ENCODE peak calls at places on chromosomes 5 and 9, in six cellular contexts. One of them, this sample, is unnamed.
A peak's percentile ranks its signal among the peaks of the same experiment; 100 is the strongest.

GRCh38 chr9:104743377-104743985 is 4.0 kb upstream of the NIPSNAP3A start:
- DNase-seq in GM13976: peak; percentile 62
- DNase-seq in cardiac fibroblast: peak; percentile 84
- DNase-seq in fibroblast of lung: peak; percentile 78
- DNase-seq in breast epithelium: no peak
- DNase-seq in endothelial cell of umbilical vein: peak; percentile 77
- DNase-seq in this sample: peak; percentile 66

GRCh38 chr5:172798422-172799215 is 27.6 kb upstream of the DUSP1 start:
- DNase-seq in fibroblast of lung: peak; percentile 96
- DNase-seq in breast epithelium: no peak
- DNase-seq in endothelial cell of umbilical vein: peak; percentile 71
- DNase-seq in cardiac fibroblast: peak; percentile 97
- DNase-seq in GM13976: no peak
- DNase-seq in this sample: no peak

GRCh38 chr5:141958773-141959172 is 771 bp upstream of the PCDH12 start:
- DNase-seq in endothelial cell of umbilical vein: peak; percentile 58
- DNase-seq in cardiac fibroblast: peak; percentile 70
- DNase-seq in fibroblast of lung: no peak
- DNase-seq in breast epithelium: no peak
- DNase-seq in GM13976: no peak
- DNase-seq in this sample: no peak

GRCh38 chr5:75623846-75624245 is 12.6 kb downstream of the ANKDD1B start:
- DNase-seq in endothelial cell of umbilical vein: peak; percentile 35
- DNase-seq in fibroblast of lung: no peak
- DNase-seq in breast epithelium: no peak
- DNase-seq in GM13976: no peak
- DNase-seq in cardiac fibroblast: peak; percentile 57
- DNase-seq in this sample: no peak

GRCh38 chr5:15263942-15264341 is 236.0 kb upstream of the FBXL7 start:
- DNase-seq in cardiac fibroblast: no peak
- DNase-seq in endothelial cell of umbilical vein: no peak
- DNase-seq in breast epithelium: no peak
- DNase-seq in GM13976: no peak
- DNase-seq in fibroblast of lung: no peak
- DNase-seq in this sample: no peak

GRCh38 chr9:28909526-28909925 is 1336.2 kb upstream of the C9orf72 start:
- DNase-seq in endothelial cell of umbilical vein: no peak
- DNase-seq in fibroblast of lung: no peak
- DNase-seq in cardiac fibroblast: no peak
- DNase-seq in GM13976: no peak
- DNase-seq in breast epithelium: no peak
- DNase-seq in this sample: no peak

GRCh38 chr9:89874351-89875321 is 269.8 kb downstream of the GADD45G start:
- DNase-seq in endothelial cell of umbilical vein: no peak
- DNase-seq in fibroblast of lung: peak; percentile 49
- DNase-seq in breast epithelium: no peak
- DNase-seq in cardiac fibroblast: no peak
- DNase-seq in GM13976: no peak
- DNase-seq in this sample: no peak

GRCh38 chr9:131738838-131739191 is 1.1 kb downstream of the RAPGEF1 start:
- DNase-seq in endothelial cell of umbilical vein: no peak
- DNase-seq in GM13976: no peak
- DNase-seq in cardiac fibroblast: no peak
- DNase-seq in fibroblast of lung: no peak
- DNase-seq in breast epithelium: no peak
- DNase-seq in this sample: peak; percentile 73

GRCh38 chr9:126554292-126554691 is 59.4 kb upstream of the LMX1B start:
- DNase-seq in GM13976: no peak
- DNase-seq in fibroblast of lung: no peak
- DNase-seq in endothelial cell of umbilical vein: no peak
- DNase-seq in cardiac fibroblast: no peak
- DNase-seq in breast epithelium: no peak
- DNase-seq in this sample: no peak

GRCh38 chr5:39400711-39401385 is 23.9 kb downstream of the DAB2 start:
- DNase-seq in GM13976: no peak
- DNase-seq in endothelial cell of umbilical vein: no peak
- DNase-seq in fibroblast of lung: peak; percentile 31
- DNase-seq in cardiac fibroblast: peak; percentile 49
- DNase-seq in breast epithelium: no peak
- DNase-seq in this sample: peak; percentile 69

GRCh38 chr9:130137081-130137869 is 34.9 kb upstream of the NCS1 start:
- DNase-seq in endothelial cell of umbilical vein: no peak
- DNase-seq in cardiac fibroblast: peak; percentile 44
- DNase-seq in fibroblast of lung: peak; percentile 17
- DNase-seq in GM13976: no peak
- DNase-seq in breast epithelium: no peak
- DNase-seq in this sample: no peak

GRCh38 chr9:115132648-115133047 is 14.7 kb upstream of the TNC start:
- DNase-seq in GM13976: no peak
- DNase-seq in endothelial cell of umbilical vein: no peak
- DNase-seq in cardiac fibroblast: peak; percentile 75
- DNase-seq in breast epithelium: no peak
- DNase-seq in fibroblast of lung: peak; percentile 69
- DNase-seq in this sample: no peak

GRCh38 chr5:181044662-181045305 is 4.7 kb downstream of the BTNL9 start:
- DNase-seq in GM13976: no peak
- DNase-seq in cardiac fibroblast: peak; percentile 49
- DNase-seq in breast epithelium: no peak
- DNase-seq in endothelial cell of umbilical vein: no peak
- DNase-seq in fibroblast of lung: no peak
- DNase-seq in this sample: no peak

GRCh38 chr9:38017149-38017884 is 51.7 kb downstream of the SHB start:
- DNase-seq in endothelial cell of umbilical vein: no peak
- DNase-seq in fibroblast of lung: no peak
- DNase-seq in breast epithelium: peak; percentile 84
- DNase-seq in GM13976: no peak
- DNase-seq in cardiac fibroblast: peak; percentile 72
- DNase-seq in this sample: no peak

GRCh38 chr5:1810581-1811101 is 9.4 kb downstream of the NDUFS6 start:
- DNase-seq in GM13976: no peak
- DNase-seq in endothelial cell of umbilical vein: no peak
- DNase-seq in breast epithelium: no peak
- DNase-seq in fibroblast of lung: no peak
- DNase-seq in cardiac fibroblast: no peak
- DNase-seq in this sample: no peak

GRCh38 chr5:24059006-24059405 is 551.6 kb downstream of the PRDM9 start:
- DNase-seq in endothelial cell of umbilical vein: no peak
- DNase-seq in cardiac fibroblast: no peak
- DNase-seq in GM13976: no peak
- DNase-seq in fibroblast of lung: no peak
- DNase-seq in breast epithelium: no peak
- DNase-seq in this sample: no peak

GRCh38 chr5:66661149-66661548 is 65.0 kb downstream of the MAST4 start:
- DNase-seq in endothelial cell of umbilical vein: no peak
- DNase-seq in breast epithelium: no peak
- DNase-seq in fibroblast of lung: peak; percentile 85
- DNase-seq in GM13976: no peak
- DNase-seq in cardiac fibroblast: peak; percentile 57
- DNase-seq in this sample: no peak

GRCh38 chr9:99430301-99430700 is 208.2 kb downstream of the SEC61B start:
- DNase-seq in GM13976: no peak
- DNase-seq in cardiac fibroblast: peak; percentile 72
- DNase-seq in fibroblast of lung: peak; percentile 86
- DNase-seq in endothelial cell of umbilical vein: no peak
- DNase-seq in breast epithelium: no peak
- DNase-seq in this sample: no peak

GRCh38 chr5:138650999-138651766 is 76.0 kb upstream of the HSPA9 start:
- DNase-seq in GM13976: no peak
- DNase-seq in fibroblast of lung: no peak
- DNase-seq in cardiac fibroblast: no peak
- DNase-seq in endothelial cell of umbilical vein: no peak
- DNase-seq in breast epithelium: no peak
- DNase-seq in this sample: no peak

GRCh38 chr9:113269355-113269754 is 6.0 kb downstream of the CDC26 start:
- DNase-seq in endothelial cell of umbilical vein: no peak
- DNase-seq in cardiac fibroblast: no peak
- DNase-seq in fibroblast of lung: no peak
- DNase-seq in breast epithelium: no peak
- DNase-seq in GM13976: no peak
- DNase-seq in this sample: no peak

GRCh38 chr5:77867194-77867691 is 91.1 kb upstream of the TBCA start:
- DNase-seq in GM13976: no peak
- DNase-seq in endothelial cell of umbilical vein: peak; percentile 40
- DNase-seq in cardiac fibroblast: peak; percentile 63
- DNase-seq in fibroblast of lung: peak; percentile 54
- DNase-seq in breast epithelium: no peak
- DNase-seq in this sample: no peak
- TF ChIP-seq CTCF in GM13976: no peak
- TF ChIP-seq CTCF in endothelial cell of umbilical vein: peak; percentile 4
- TF ChIP-seq CTCF in cardiac fibroblast: peak; percentile 50
- TF ChIP-seq CTCF in fibroblast of lung: peak; percentile 53
- TF ChIP-seq CTCF in breast epithelium: no peak
- TF ChIP-seq CTCF in this sample: no peak

DNA sequence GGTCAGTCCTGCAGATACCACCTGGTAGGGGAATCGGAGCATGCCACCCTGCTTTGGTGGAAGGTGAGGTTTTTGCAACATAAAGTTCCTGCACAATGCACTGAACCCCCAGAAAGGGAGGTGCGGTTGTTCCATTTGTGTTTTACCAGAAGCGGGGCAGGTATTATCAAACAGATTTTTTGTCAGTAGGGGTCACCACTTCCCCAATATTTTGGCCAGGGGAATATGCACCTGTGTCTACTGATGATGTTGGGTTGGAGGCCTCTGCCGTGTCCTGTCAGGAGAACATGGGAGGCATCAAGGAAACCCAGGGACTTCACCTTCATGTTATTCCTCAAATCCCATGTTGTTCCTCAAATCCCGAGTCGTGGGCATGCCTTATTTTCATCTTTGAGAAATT is 438.7 kb downstream of the NTRK2 start:
- DNase-seq in breast epithelium: no peak
- DNase-seq in GM13976: no peak
- DNase-seq in fibroblast of lung: no peak
- DNase-seq in endothelial cell of umbilical vein: no peak
- DNase-seq in cardiac fibroblast: no peak
- DNase-seq in this sample: no peak
- TF ChIP-seq CTCF in breast epithelium: no peak
- TF ChIP-seq CTCF in GM13976: no peak
- TF ChIP-seq CTCF in fibroblast of lung: no peak
- TF ChIP-seq CTCF in endothelial cell of umbilical vein: no peak
- TF ChIP-seq CTCF in cardiac fibroblast: no peak
- TF ChIP-seq CTCF in this sample: no peak

DNA sequence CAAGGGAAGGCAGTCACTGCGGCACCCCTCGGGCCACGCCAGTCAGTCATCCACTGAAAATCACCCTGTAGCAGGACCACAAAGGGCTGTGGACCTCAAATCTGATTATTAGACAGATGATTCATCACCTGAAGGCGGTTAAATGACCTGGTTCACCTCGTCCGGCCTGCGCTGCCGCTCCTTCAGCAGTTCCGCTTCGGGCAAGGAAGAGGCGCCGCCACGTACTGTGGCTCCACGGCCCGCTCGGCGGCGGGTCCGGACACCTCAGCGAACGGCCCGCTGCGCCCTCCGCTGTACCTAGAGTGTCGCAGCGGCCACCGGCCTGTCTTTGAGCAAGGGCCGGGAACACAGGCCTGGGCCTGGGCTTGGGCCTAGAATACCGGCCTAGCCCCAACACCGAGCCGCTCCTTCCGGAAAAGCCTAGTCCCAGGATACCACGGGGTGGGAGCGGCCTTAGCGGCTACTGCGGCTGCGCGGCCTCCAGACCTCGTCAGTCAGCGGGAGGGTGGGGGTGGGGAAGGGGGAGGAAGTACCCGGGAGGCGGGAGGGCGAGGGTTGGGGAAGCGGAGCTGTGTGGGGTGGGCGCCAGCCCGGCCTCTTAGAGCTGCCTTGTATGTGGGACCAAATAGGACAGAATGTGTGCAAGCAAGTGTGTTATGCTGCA is at the start of gene KLHL9:
- DNase-seq in fibroblast of lung: peak; percentile 95
- DNase-seq in endothelial cell of umbilical vein: peak; percentile 91
- DNase-seq in breast epithelium: peak; percentile 82
- DNase-seq in GM13976: peak; percentile 93
- DNase-seq in cardiac fibroblast: peak; percentile 94
- DNase-seq in this sample: peak; percentile 88
- TF ChIP-seq CTCF in fibroblast of lung: no peak
- TF ChIP-seq CTCF in endothelial cell of umbilical vein: no peak
- TF ChIP-seq CTCF in breast epithelium: no peak
- TF ChIP-seq CTCF in GM13976: no peak
- TF ChIP-seq CTCF in cardiac fibroblast: no peak
- TF ChIP-seq CTCF in this sample: no peak

GRCh38 chr9:135500525-135501260 is at the start of gene MRPS2:
- DNase-seq in GM13976: peak; percentile 96
- DNase-seq in endothelial cell of umbilical vein: peak; percentile 84
- DNase-seq in cardiac fibroblast: peak; percentile 84
- DNase-seq in breast epithelium: peak; percentile 69
- DNase-seq in fibroblast of lung: peak; percentile 87
- DNase-seq in this sample: peak; percentile 89
- TF ChIP-seq CTCF in GM13976: peak; percentile 97
- TF ChIP-seq CTCF in endothelial cell of umbilical vein: peak; percentile 87
- TF ChIP-seq CTCF in cardiac fibroblast: peak; percentile 51
- TF ChIP-seq CTCF in breast epithelium: peak; percentile 76
- TF ChIP-seq CTCF in fibroblast of lung: peak; percentile 61
- TF ChIP-seq CTCF in this sample: peak; percentile 74

GRCh38 chr5:68245325-68245724 is 29.8 kb downstream of the PIK3R1 start:
- DNase-seq in cardiac fibroblast: peak; percentile 77
- DNase-seq in GM13976: no peak
- DNase-seq in breast epithelium: no peak
- DNase-seq in fibroblast of lung: peak; percentile 49
- DNase-seq in endothelial cell of umbilical vein: peak; percentile 72
- DNase-seq in this sample: no peak

GRCh38 chr5:68248896-68249295 is 33.3 kb downstream of the PIK3R1 start:
- DNase-seq in cardiac fibroblast: no peak
- DNase-seq in breast epithelium: no peak
- DNase-seq in endothelial cell of umbilical vein: peak; percentile 85
- DNase-seq in fibroblast of lung: no peak
- DNase-seq in GM13976: no peak
- DNase-seq in this sample: no peak

GRCh38 chr5:68249520-68249919 is 34.0 kb downstream of the PIK3R1 start:
- DNase-seq in breast epithelium: no peak
- DNase-seq in GM13976: no peak
- DNase-seq in fibroblast of lung: no peak
- DNase-seq in endothelial cell of umbilical vein: no peak
- DNase-seq in cardiac fibroblast: no peak
- DNase-seq in this sample: no peak

GRCh38 chr5:68247627-68248026 is 32.1 kb downstream of the PIK3R1 start:
- DNase-seq in cardiac fibroblast: no peak
- DNase-seq in endothelial cell of umbilical vein: no peak
- DNase-seq in breast epithelium: no peak
- DNase-seq in GM13976: no peak
- DNase-seq in fibroblast of lung: no peak
- DNase-seq in this sample: no peak

DNA sequence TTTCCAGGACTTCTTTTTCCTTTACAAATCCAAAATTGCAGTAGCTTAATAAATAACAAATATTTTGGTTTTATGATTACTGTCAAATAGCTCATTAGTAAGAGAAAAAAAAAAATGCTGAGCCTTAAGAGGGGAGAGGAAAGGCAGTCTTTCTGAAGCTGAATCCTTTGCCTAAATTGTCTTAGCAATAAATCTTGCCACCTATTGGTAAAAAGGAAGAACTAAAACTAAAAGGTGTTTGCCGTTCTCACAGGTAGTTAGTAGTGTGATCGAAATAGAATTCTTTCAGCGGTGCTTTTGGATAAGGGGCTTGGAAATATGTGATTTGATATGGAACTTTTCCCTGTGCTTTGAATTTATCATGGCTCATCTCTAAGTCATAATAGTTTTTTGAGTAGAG is 31.2 kb downstream of the PIK3R1 start:
- DNase-seq in fibroblast of lung: no peak
- DNase-seq in breast epithelium: no peak
- DNase-seq in endothelial cell of umbilical vein: no peak
- DNase-seq in cardiac fibroblast: no peak
- DNase-seq in GM13976: peak; percentile 33
- DNase-seq in this sample: no peak
- TF ChIP-seq CTCF in fibroblast of lung: no peak
- TF ChIP-seq CTCF in breast epithelium: peak; percentile 22
- TF ChIP-seq CTCF in endothelial cell of umbilical vein: no peak
- TF ChIP-seq CTCF in cardiac fibroblast: no peak
- TF ChIP-seq CTCF in GM13976: no peak
- TF ChIP-seq CTCF in this sample: peak; percentile 36

GRCh38 chr5:71734141-71734540 is 15.1 kb downstream of the CARTPT start:
- DNase-seq in breast epithelium: no peak
- DNase-seq in endothelial cell of umbilical vein: peak; percentile 39
- DNase-seq in cardiac fibroblast: no peak
- DNase-seq in fibroblast of lung: peak; percentile 12
- DNase-seq in GM13976: no peak
- DNase-seq in this sample: no peak
- TF ChIP-seq CTCF in breast epithelium: no peak
- TF ChIP-seq CTCF in endothelial cell of umbilical vein: no peak
- TF ChIP-seq CTCF in cardiac fibroblast: no peak
- TF ChIP-seq CTCF in fibroblast of lung: no peak
- TF ChIP-seq CTCF in GM13976: no peak
- TF ChIP-seq CTCF in this sample: no peak

This sample was measured in Caco-2.